ENCODE peak calls at places on chromosome 13, in four cellular contexts. N is amniotic epithelial cell; X is hepatic stellate cell; K is effector CD4-positive, alpha-beta T cell. J is an unnamed sample.

GRCh38 chr13:104318121-104318520 is 1251.9 kb upstream of the SLC10A2 start:
- DNase-seq in N (peak; percentile 58), K (no peak), X (peak; percentile 2), J (no peak)

GRCh38 chr13:87792878-87793277 is 121.7 kb downstream of the SLITRK5 start:
- DNase-seq in N (no peak), X (no peak), K (no peak), J (no peak)

GRCh38 chr13:25958983-25959382 is 92.8 kb downstream of the SHISA2 start:
- DNase-seq in X (no peak), N (no peak), K (no peak), J (no peak)

GRCh38 chr13:32246468-32246867 is 68.7 kb downstream of the ZAR1L start:
- DNase-seq in K (no peak), X (peak; percentile 64), N (peak; percentile 73), J (peak; percentile 80)

GRCh38 chr13:48838193-48839000 is 137.3 kb upstream of the FNDC3A start:
- DNase-seq in N (peak; percentile 77), K (no peak), X (no peak), J (no peak)

GRCh38 chr13:113920173-113920572 is 53.7 kb downstream of the C13orf46 start:
- DNase-seq in N (no peak), K (no peak), X (no peak), J (no peak)

GRCh38 chr13:32881074-32881791 is 135.0 kb upstream of the KL start:
- DNase-seq in X (no peak), K (no peak), N (peak; percentile 99), J (no peak)

GRCh38 chr13:40194204-40194806 is 472.1 kb downstream of the FOXO1 start:
- DNase-seq in N (no peak), K (no peak), X (no peak), J (no peak)

GRCh38 chr13:99296270-99296865 is 10.8 kb downstream of the GPR183 start:
- DNase-seq in K (no peak), X (no peak), N (no peak), J (no peak)

GRCh38 chr13:112567161-112567862 is 20.6 kb downstream of the TUBGCP3 start:
- DNase-seq in K (no peak), X (peak; percentile 62), N (no peak), J (no peak)

GRCh38 chr13:48161530-48162179 is 66.8 kb upstream of the MED4 start:
- DNase-seq in K (no peak), X (no peak), N (no peak), J (peak; percentile 90)

GRCh38 chr13:113926951-113927660 is 46.8 kb downstream of the C13orf46 start:
- DNase-seq in K (no peak), X (no peak), N (no peak), J (no peak)

J was measured in HL-60.